ENCODE peak calls at places on chromosomes 3 and 15, in eight cellular contexts. V is neural progenitor cell; G is activated CD8-positive, alpha-beta memory T cell treated with anti-CD3 and anti-CD28 coated beads for 48 hours; Q is T-cell; J is activated T-helper 1 cell treated with Interleukin-2 at 50 U/mL for 16 hours; C is bronchial epithelial cell; K is left lung; B is activated CD8-positive, alpha-beta T cell treated with anti-CD3 and anti-CD28 coated beads for 36 hours. F is an unnamed sample.

GRCh38 chr15:89654311-89654761 is 931 bp downstream of the KIF7 start:
- DNase-seq in V (no peak), G (no peak), Q (no peak), J (no peak), C (peak), K (no peak), B (no peak), F (no peak)

GRCh38 chr3:69791111-69791510 is 51.8 kb downstream of the MITF start:
- DNase-seq in V (no peak), G (no peak), Q (no peak), J (no peak), C (peak), K (peak), B (no peak), F (no peak)

GRCh38 chr3:14274537-14274936 is 95.9 kb downstream of the LSM3 start:
- DNase-seq in V (peak), G (no peak), Q (no peak), J (no peak), C (no peak), K (no peak), B (no peak), F (peak)

GRCh38 chr15:70415330-70415884 is 317.7 kb upstream of the TLE3 start:
- DNase-seq in V (no peak), G (no peak), Q (no peak), J (no peak), C (no peak), K (no peak), B (no peak), F (peak)

GRCh38 chr3:143429628-143430514 is 310.3 kb downstream of the CHST2 start:
- DNase-seq in V (no peak), G (no peak), Q (no peak), J (no peak), C (peak), K (no peak), B (no peak), F (no peak)

GRCh38 chr3:158471639-158472294 is 99.2 kb upstream of the MLF1 start:
- DNase-seq in V (no peak), G (no peak), Q (no peak), J (no peak), C (peak), K (no peak), B (no peak), F (no peak)

GRCh38 chr3:56904526-56905245 is 102.9 kb upstream of the ARHGEF3 start:
- DNase-seq in V (no peak), G (no peak), Q (no peak), J (no peak), C (no peak), K (no peak), B (no peak), F (peak)

GRCh38 chr15:86834115-86834863 is 754.6 kb downstream of the AGBL1 start:
- DNase-seq in V (no peak), G (no peak), Q (no peak), J (no peak), C (no peak), K (no peak), B (no peak), F (no peak)

GRCh38 chr3:112377418-112378071 is 44.6 kb downstream of the CD200 start:
- DNase-seq in V (no peak), G (no peak), Q (no peak), J (no peak), C (no peak), K (no peak), B (no peak), F (peak)

GRCh38 chr15:52040167-52040900 is 21.3 kb downstream of the MAPK6 start:
- DNase-seq in V (no peak), G (no peak), Q (no peak), J (no peak), C (no peak), K (no peak), B (no peak), F (peak)

GRCh38 chr15:88623061-88623460 is 1.9 kb downstream of the AEN start:
- DNase-seq in V (no peak), G (no peak), Q (no peak), J (no peak), C (peak), K (no peak), B (peak), F (no peak)

GRCh38 chr3:18390024-18390660 is 35.0 kb downstream of the SATB1 start:
- DNase-seq in V (no peak), G (no peak), Q (no peak), J (no peak), C (no peak), K (no peak), B (no peak), F (no peak)

GRCh38 chr3:74992898-74993297 is 378.4 kb upstream of the CNTN3 start:
- DNase-seq in V (no peak), G (no peak), Q (no peak), J (no peak), C (no peak), K (no peak), B (no peak), F (no peak)

GRCh38 chr3:134346744-134347143 is 27.5 kb downstream of the AMOTL2 start:
- DNase-seq in V (no peak), G (no peak), Q (no peak), J (no peak), C (no peak), K (no peak), B (no peak), F (no peak)

GRCh38 chr3:114223146-114223545 is 14.2 kb downstream of the ZNF80 start:
- DNase-seq in V (no peak), G (no peak), Q (no peak), J (no peak), C (no peak), K (no peak), B (peak), F (no peak)

GRCh38 chr15:68775671-68776476 is 44.8 kb downstream of the ANP32A start:
- DNase-seq in V (peak), G (no peak), Q (no peak), J (no peak), C (no peak), K (no peak), B (no peak), F (no peak)

GRCh38 chr15:29125382-29126207 is 144.0 kb downstream of the NSMCE3 start:
- DNase-seq in V (no peak), G (no peak), Q (no peak), J (no peak), C (no peak), K (peak), B (no peak), F (no peak)

GRCh38 chr3:187062526-187063177 is 76.6 kb downstream of the RPL39L start:
- DNase-seq in V (no peak), G (no peak), Q (no peak), J (no peak), C (peak), K (no peak), B (no peak), F (peak)

GRCh38 chr15:29348308-29348914 is 78.8 kb upstream of the NSMCE3 start:
- DNase-seq in V (peak), G (no peak), Q (no peak), J (no peak), C (peak), K (no peak), B (no peak), F (peak)

GRCh38 chr15:71443538-71443937 is 328.3 kb downstream of the THSD4 start:
- DNase-seq in V (peak), G (peak), Q (no peak), J (no peak), C (peak), K (no peak), B (peak), F (peak)

GRCh38 chr3:34066328-34066727 is 267.9 kb downstream of the PDCD6IP start:
- DNase-seq in V (no peak), G (no peak), Q (no peak), J (no peak), C (no peak), K (no peak), B (no peak), F (no peak)

GRCh38 chr3:64266065-64266874 is 41.0 kb upstream of the PRICKLE2 start:
- DNase-seq in V (no peak), G (no peak), Q (no peak), J (no peak), C (peak), K (no peak), B (no peak), F (peak)

GRCh38 chr3:32056559-32057290 is 49.7 kb upstream of the GPD1L start:
- DNase-seq in V (no peak), G (no peak), Q (no peak), J (no peak), C (peak), K (no peak), B (peak), F (no peak)

GRCh38 chr3:122353215-122353614 is 28.2 kb downstream of the CSTA start:
- DNase-seq in V (no peak), G (no peak), Q (no peak), J (no peak), C (peak), K (no peak), B (no peak), F (no peak)

GRCh38 chr3:160378331-160379109 is 20.5 kb downstream of the IFT80 start:
- DNase-seq in V (no peak), G (no peak), Q (no peak), J (no peak), C (peak), K (no peak), B (no peak), F (no peak)

GRCh38 chr3:195129644-195130492 is 141.1 kb downstream of the XXYLT1 start:
- DNase-seq in V (no peak), G (no peak), Q (no peak), J (no peak), C (peak), K (no peak), B (peak), F (no peak)

GRCh38 chr3:161674402-161674801 is 177.8 kb downstream of the OTOL1 start:
- DNase-seq in V (no peak), G (no peak), Q (no peak), J (no peak), C (no peak), K (no peak), B (no peak), F (no peak)

F was measured in left kidney.